ENCODE peak calls at places on chromosomes 7 and 10, in nine cellular contexts. One of them, this sample, is unnamed.

GRCh38 chr10:23157239-23157661 is 34.9 kb upstream of the PTF1A start:
- DNase-seq in kidney: no peak
- DNase-seq in cardiac muscle cell: no peak
- DNase-seq in IMR-90: no peak
- DNase-seq in tibial nerve: no peak
- DNase-seq in DMS153: no peak
- DNase-seq in iPS-NIHi11: no peak
- DNase-seq in stimulated activated CD8-positive, alpha-beta memory T cell treated with anti-CD3 and anti-CD28 coated beads, Interleukin-4, amount 100 ng/mL, for 24 hours: no peak
- DNase-seq in T-helper 1 cell: no peak
- DNase-seq in this sample: no peak

GRCh38 chr10:119539359-119539651 is 3.2 kb downstream of the RGS10 start:
- DNase-seq in stimulated activated CD8-positive, alpha-beta memory T cell treated with anti-CD3 and anti-CD28 coated beads, Interleukin-4, amount 100 ng/mL, for 24 hours: no peak
- DNase-seq in IMR-90: no peak
- DNase-seq in cardiac muscle cell: no peak
- DNase-seq in DMS153: no peak
- DNase-seq in tibial nerve: no peak
- DNase-seq in kidney: no peak
- DNase-seq in iPS-NIHi11: no peak
- DNase-seq in T-helper 1 cell: no peak
- DNase-seq in this sample: no peak

GRCh38 chr7:26029911-26030310 is 122.1 kb upstream of the NFE2L3 start:
- DNase-seq in DMS153: no peak
- DNase-seq in kidney: no peak
- DNase-seq in tibial nerve: no peak
- DNase-seq in T-helper 1 cell: no peak
- DNase-seq in IMR-90: no peak
- DNase-seq in iPS-NIHi11: no peak
- DNase-seq in cardiac muscle cell: no peak
- DNase-seq in stimulated activated CD8-positive, alpha-beta memory T cell treated with anti-CD3 and anti-CD28 coated beads, Interleukin-4, amount 100 ng/mL, for 24 hours: no peak
- DNase-seq in this sample: no peak

GRCh38 chr10:102665904-102666509 is 21.7 kb downstream of the TRIM8 start:
- DNase-seq in DMS153: no peak
- DNase-seq in kidney: peak; percentile 46
- DNase-seq in iPS-NIHi11: no peak
- DNase-seq in IMR-90: no peak
- DNase-seq in T-helper 1 cell: no peak
- DNase-seq in cardiac muscle cell: no peak
- DNase-seq in stimulated activated CD8-positive, alpha-beta memory T cell treated with anti-CD3 and anti-CD28 coated beads, Interleukin-4, amount 100 ng/mL, for 24 hours: no peak
- DNase-seq in tibial nerve: no peak
- DNase-seq in this sample: no peak

GRCh38 chr7:97005764-97006145 is 402 bp downstream of the DLX6 start:
- DNase-seq in IMR-90: no peak
- DNase-seq in iPS-NIHi11: no peak
- DNase-seq in kidney: no peak
- DNase-seq in stimulated activated CD8-positive, alpha-beta memory T cell treated with anti-CD3 and anti-CD28 coated beads, Interleukin-4, amount 100 ng/mL, for 24 hours: no peak
- DNase-seq in tibial nerve: no peak
- DNase-seq in T-helper 1 cell: no peak
- DNase-seq in DMS153: no peak
- DNase-seq in cardiac muscle cell: no peak
- DNase-seq in this sample: no peak

GRCh38 chr10:49242604-49243003 is 54.4 kb upstream of the TMEM273 start:
- DNase-seq in tibial nerve: no peak
- DNase-seq in iPS-NIHi11: no peak
- DNase-seq in cardiac muscle cell: no peak
- DNase-seq in kidney: peak; percentile 78
- DNase-seq in DMS153: no peak
- DNase-seq in IMR-90: no peak
- DNase-seq in stimulated activated CD8-positive, alpha-beta memory T cell treated with anti-CD3 and anti-CD28 coated beads, Interleukin-4, amount 100 ng/mL, for 24 hours: no peak
- DNase-seq in T-helper 1 cell: no peak
- DNase-seq in this sample: no peak

GRCh38 chr7:24734306-24734705 is 23.0 kb downstream of the GSDME start:
- DNase-seq in kidney: no peak
- DNase-seq in cardiac muscle cell: peak; percentile 50
- DNase-seq in stimulated activated CD8-positive, alpha-beta memory T cell treated with anti-CD3 and anti-CD28 coated beads, Interleukin-4, amount 100 ng/mL, for 24 hours: no peak
- DNase-seq in IMR-90: peak; percentile 29
- DNase-seq in iPS-NIHi11: no peak
- DNase-seq in DMS153: no peak
- DNase-seq in T-helper 1 cell: no peak
- DNase-seq in tibial nerve: no peak
- DNase-seq in this sample: no peak

GRCh38 chr10:106576534-106576933 is 588.0 kb downstream of the SORCS1 start:
- DNase-seq in tibial nerve: no peak
- DNase-seq in cardiac muscle cell: no peak
- DNase-seq in IMR-90: no peak
- DNase-seq in iPS-NIHi11: no peak
- DNase-seq in T-helper 1 cell: no peak
- DNase-seq in stimulated activated CD8-positive, alpha-beta memory T cell treated with anti-CD3 and anti-CD28 coated beads, Interleukin-4, amount 100 ng/mL, for 24 hours: no peak
- DNase-seq in kidney: no peak
- DNase-seq in DMS153: no peak
- DNase-seq in this sample: no peak

GRCh38 chr10:22666287-22667092 is 47.9 kb downstream of the PIP4K2A start:
- DNase-seq in IMR-90: peak; percentile 62
- DNase-seq in stimulated activated CD8-positive, alpha-beta memory T cell treated with anti-CD3 and anti-CD28 coated beads, Interleukin-4, amount 100 ng/mL, for 24 hours: no peak
- DNase-seq in DMS153: no peak
- DNase-seq in tibial nerve: no peak
- DNase-seq in kidney: no peak
- DNase-seq in T-helper 1 cell: peak; percentile 83
- DNase-seq in iPS-NIHi11: no peak
- DNase-seq in cardiac muscle cell: peak; percentile 73
- DNase-seq in this sample: peak; percentile 66

GRCh38 chr10:107022600-107023354 is 141.7 kb downstream of the SORCS1 start:
- DNase-seq in cardiac muscle cell: no peak
- DNase-seq in tibial nerve: no peak
- DNase-seq in DMS153: no peak
- DNase-seq in kidney: no peak
- DNase-seq in T-helper 1 cell: no peak
- DNase-seq in iPS-NIHi11: no peak
- DNase-seq in IMR-90: no peak
- DNase-seq in stimulated activated CD8-positive, alpha-beta memory T cell treated with anti-CD3 and anti-CD28 coated beads, Interleukin-4, amount 100 ng/mL, for 24 hours: no peak
- DNase-seq in this sample: no peak

GRCh38 chr10:8279598-8279997 is 225.1 kb downstream of the GATA3 start:
- DNase-seq in stimulated activated CD8-positive, alpha-beta memory T cell treated with anti-CD3 and anti-CD28 coated beads, Interleukin-4, amount 100 ng/mL, for 24 hours: no peak
- DNase-seq in cardiac muscle cell: peak; percentile 79
- DNase-seq in tibial nerve: no peak
- DNase-seq in kidney: no peak
- DNase-seq in DMS153: no peak
- DNase-seq in T-helper 1 cell: no peak
- DNase-seq in iPS-NIHi11: no peak
- DNase-seq in IMR-90: peak; percentile 8
- DNase-seq in this sample: no peak

GRCh38 chr7:23687011-23687410 is 7.0 kb downstream of the FAM221A start:
- DNase-seq in tibial nerve: no peak
- DNase-seq in cardiac muscle cell: no peak
- DNase-seq in iPS-NIHi11: no peak
- DNase-seq in T-helper 1 cell: no peak
- DNase-seq in IMR-90: peak; percentile 43
- DNase-seq in stimulated activated CD8-positive, alpha-beta memory T cell treated with anti-CD3 and anti-CD28 coated beads, Interleukin-4, amount 100 ng/mL, for 24 hours: no peak
- DNase-seq in kidney: no peak
- DNase-seq in DMS153: no peak
- DNase-seq in this sample: no peak

GRCh38 chr7:98641646-98642489 is 24.8 kb downstream of the NPTX2 start:
- DNase-seq in DMS153: no peak
- DNase-seq in tibial nerve: no peak
- DNase-seq in T-helper 1 cell: no peak
- DNase-seq in kidney: no peak
- DNase-seq in IMR-90: no peak
- DNase-seq in iPS-NIHi11: no peak
- DNase-seq in cardiac muscle cell: peak; percentile 17
- DNase-seq in stimulated activated CD8-positive, alpha-beta memory T cell treated with anti-CD3 and anti-CD28 coated beads, Interleukin-4, amount 100 ng/mL, for 24 hours: no peak
- DNase-seq in this sample: no peak

GRCh38 chr7:43906327-43907010 is at the start of gene URGCP:
- DNase-seq in iPS-NIHi11: peak; percentile 87
- DNase-seq in T-helper 1 cell: peak; percentile 31
- DNase-seq in stimulated activated CD8-positive, alpha-beta memory T cell treated with anti-CD3 and anti-CD28 coated beads, Interleukin-4, amount 100 ng/mL, for 24 hours: peak; percentile 34
- DNase-seq in DMS153: no peak
- DNase-seq in tibial nerve: no peak
- DNase-seq in IMR-90: peak; percentile 20
- DNase-seq in cardiac muscle cell: peak; percentile 51
- DNase-seq in kidney: peak; percentile 88
- DNase-seq in this sample: peak; percentile 33

GRCh38 chr7:79933144-79933543 is 201.5 kb upstream of the GNAI1 start:
- DNase-seq in IMR-90: peak; percentile 89
- DNase-seq in kidney: no peak
- DNase-seq in stimulated activated CD8-positive, alpha-beta memory T cell treated with anti-CD3 and anti-CD28 coated beads, Interleukin-4, amount 100 ng/mL, for 24 hours: no peak
- DNase-seq in tibial nerve: no peak
- DNase-seq in T-helper 1 cell: no peak
- DNase-seq in cardiac muscle cell: peak; percentile 93
- DNase-seq in iPS-NIHi11: no peak
- DNase-seq in DMS153: no peak
- DNase-seq in this sample: no peak

GRCh38 chr10:11178606-11179221 is 161.0 kb downstream of the CELF2 start:
- DNase-seq in cardiac muscle cell: peak; percentile 70
- DNase-seq in DMS153: no peak
- DNase-seq in T-helper 1 cell: peak; percentile 95
- DNase-seq in iPS-NIHi11: no peak
- DNase-seq in tibial nerve: no peak
- DNase-seq in kidney: no peak
- DNase-seq in IMR-90: peak; percentile 61
- DNase-seq in stimulated activated CD8-positive, alpha-beta memory T cell treated with anti-CD3 and anti-CD28 coated beads, Interleukin-4, amount 100 ng/mL, for 24 hours: peak; percentile 69
- DNase-seq in this sample: peak; percentile 85

GRCh38 chr7:102934267-102934666 is 21.5 kb downstream of the LRRC17 start:
- DNase-seq in iPS-NIHi11: no peak
- DNase-seq in tibial nerve: no peak
- DNase-seq in kidney: no peak
- DNase-seq in cardiac muscle cell: peak; percentile 63
- DNase-seq in T-helper 1 cell: no peak
- DNase-seq in DMS153: no peak
- DNase-seq in IMR-90: no peak
- DNase-seq in stimulated activated CD8-positive, alpha-beta memory T cell treated with anti-CD3 and anti-CD28 coated beads, Interleukin-4, amount 100 ng/mL, for 24 hours: no peak
- DNase-seq in this sample: no peak

GRCh38 chr10:93181249-93181928 is 107.7 kb downstream of the CYP26A1 start:
- DNase-seq in kidney: no peak
- DNase-seq in tibial nerve: no peak
- DNase-seq in cardiac muscle cell: no peak
- DNase-seq in T-helper 1 cell: no peak
- DNase-seq in iPS-NIHi11: no peak
- DNase-seq in IMR-90: no peak
- DNase-seq in DMS153: no peak
- DNase-seq in stimulated activated CD8-positive, alpha-beta memory T cell treated with anti-CD3 and anti-CD28 coated beads, Interleukin-4, amount 100 ng/mL, for 24 hours: no peak
- DNase-seq in this sample: no peak

GRCh38 chr10:133125901-133126300 is 34.1 kb upstream of the KNDC1 start:
- DNase-seq in kidney: no peak
- DNase-seq in cardiac muscle cell: no peak
- DNase-seq in T-helper 1 cell: no peak
- DNase-seq in stimulated activated CD8-positive, alpha-beta memory T cell treated with anti-CD3 and anti-CD28 coated beads, Interleukin-4, amount 100 ng/mL, for 24 hours: no peak
- DNase-seq in DMS153: no peak
- DNase-seq in iPS-NIHi11: peak; percentile 4
- DNase-seq in IMR-90: no peak
- DNase-seq in tibial nerve: no peak
- DNase-seq in this sample: no peak

GRCh38 chr7:20804376-20804775 is 17.7 kb upstream of the SP8 start:
- DNase-seq in T-helper 1 cell: no peak
- DNase-seq in stimulated activated CD8-positive, alpha-beta memory T cell treated with anti-CD3 and anti-CD28 coated beads, Interleukin-4, amount 100 ng/mL, for 24 hours: no peak
- DNase-seq in cardiac muscle cell: no peak
- DNase-seq in iPS-NIHi11: no peak
- DNase-seq in IMR-90: no peak
- DNase-seq in kidney: no peak
- DNase-seq in tibial nerve: no peak
- DNase-seq in DMS153: no peak
- DNase-seq in this sample: no peak

GRCh38 chr7:66627151-66627681 is 1.5 kb upstream of the KCTD7 start:
- DNase-seq in T-helper 1 cell: no peak
- DNase-seq in IMR-90: peak; percentile 89
- DNase-seq in DMS153: peak; percentile 27
- DNase-seq in tibial nerve: no peak
- DNase-seq in kidney: no peak
- DNase-seq in stimulated activated CD8-positive, alpha-beta memory T cell treated with anti-CD3 and anti-CD28 coated beads, Interleukin-4, amount 100 ng/mL, for 24 hours: no peak
- DNase-seq in cardiac muscle cell: peak; percentile 56
- DNase-seq in iPS-NIHi11: no peak
- DNase-seq in this sample: no peak

GRCh38 chr7:120988591-120989299 is at the start of gene CPED1:
- DNase-seq in kidney: peak; percentile 92
- DNase-seq in IMR-90: peak; percentile 90
- DNase-seq in cardiac muscle cell: peak; percentile 81
- DNase-seq in stimulated activated CD8-positive, alpha-beta memory T cell treated with anti-CD3 and anti-CD28 coated beads, Interleukin-4, amount 100 ng/mL, for 24 hours: peak; percentile 19
- DNase-seq in T-helper 1 cell: peak; percentile 19
- DNase-seq in iPS-NIHi11: peak; percentile 76
- DNase-seq in tibial nerve: peak; percentile 73
- DNase-seq in DMS153: no peak
- DNase-seq in this sample: no peak

GRCh38 chr10:133179651-133180050 is 19.6 kb downstream of the KNDC1 start:
- DNase-seq in IMR-90: no peak
- DNase-seq in stimulated activated CD8-positive, alpha-beta memory T cell treated with anti-CD3 and anti-CD28 coated beads, Interleukin-4, amount 100 ng/mL, for 24 hours: no peak
- DNase-seq in T-helper 1 cell: no peak
- DNase-seq in kidney: peak; percentile 68
- DNase-seq in tibial nerve: no peak
- DNase-seq in iPS-NIHi11: no peak
- DNase-seq in cardiac muscle cell: no peak
- DNase-seq in DMS153: no peak
- DNase-seq in this sample: no peak

This sample was measured in T follicular helper cell.